ENCODE peak calls at places on chromosomes 6 and 20, in five cellular contexts. R, N, Z, I and E are unnamed samples.

GRCh38 chr6:90490030-90490429 is 96.8 kb downstream of the MAP3K7 start:
- DNase-seq in R (no peak), N (no peak), Z (no peak), I (no peak), E (no peak)

GRCh38 chr6:338815-339262 is 46.6 kb downstream of the DUSP22 start:
- DNase-seq in R (no peak), N (no peak), Z (no peak), I (no peak), E (no peak)

GRCh38 chr20:61253264-61253639 is 1.2 kb downstream of the CDH4 start:
- DNase-seq in R (no peak), N (no peak), Z (no peak), I (no peak), E (no peak)

GRCh38 chr6:13457577-13457976 is 29.8 kb downstream of the GFOD1 start:
- DNase-seq in R (no peak), N (peak; percentile 37), Z (no peak), I (no peak), E (no peak)

GRCh38 chr20:59630526-59630925 is 26.2 kb downstream of the PHACTR3 start:
- DNase-seq in R (no peak), N (no peak), Z (no peak), I (no peak), E (no peak)

GRCh38 chr20:45861157-45862075 is 4.0 kb downstream of the ZSWIM3 start:
- DNase-seq in R (no peak), N (no peak), Z (no peak), I (no peak), E (no peak)

GRCh38 chr6:141677598-141678211 is 455.0 kb upstream of the GJE1 start:
- DNase-seq in R (no peak), N (no peak), Z (no peak), I (no peak), E (no peak)

GRCh38 chr20:1816384-1817381 is 78.5 kb upstream of the SIRPA start:
- DNase-seq in R (no peak), N (no peak), Z (no peak), I (no peak), E (no peak)

GRCh38 chr6:41729624-41730023 is 5.8 kb downstream of the TFEB start:
- DNase-seq in R (no peak), N (no peak), Z (no peak), I (no peak), E (no peak)

GRCh38 chr6:73796881-73797280 is 100.9 kb downstream of the CD109 start:
- DNase-seq in R (no peak), N (no peak), Z (no peak), I (no peak), E (no peak)

GRCh38 chr6:148677594-148678476 is 69.0 kb upstream of the UST start:
- DNase-seq in R (no peak), N (no peak), Z (no peak), I (no peak), E (no peak)

GRCh38 chr6:154228521-154228905 is 128.1 kb downstream of the IPCEF1 start:
- DNase-seq in R (no peak), N (no peak), Z (no peak), I (no peak), E (no peak)

GRCh38 chr6:37518116-37518515 is 18.4 kb upstream of the CCDC167 start:
- DNase-seq in R (no peak), N (no peak), Z (no peak), I (no peak), E (no peak)

GRCh38 chr20:11274137-11274536 is 600.3 kb upstream of the JAG1 start:
- DNase-seq in R (no peak), N (no peak), Z (no peak), I (no peak), E (no peak)

GRCh38 chr6:159695984-159696383 is 2.9 kb upstream of the SOD2 start:
- DNase-seq in R (no peak), N (no peak), Z (no peak), I (no peak), E (no peak)

GRCh38 chr20:48339147-48339985 is 488.4 kb downstream of the PREX1 start:
- DNase-seq in R (no peak), N (no peak), Z (no peak), I (no peak), E (no peak)

GRCh38 chr6:164013480-164014208 is 599.1 kb downstream of the QKI start:
- DNase-seq in R (no peak), N (no peak), Z (no peak), I (no peak), E (no peak)

GRCh38 chr20:1809121-1809520 is 86.1 kb upstream of the SIRPA start:
- DNase-seq in R (no peak), N (no peak), Z (no peak), I (no peak), E (no peak)

GRCh38 chr6:51025082-51025777 is 206.6 kb downstream of the TFAP2B start:
- DNase-seq in R (no peak), N (no peak), Z (no peak), I (no peak), E (no peak)

GRCh38 chr6:45898941-45899682 is 116.5 kb downstream of the CLIC5 start:
- DNase-seq in R (no peak), N (no peak), Z (no peak), I (no peak), E (no peak)

GRCh38 chr6:30329331-30329730 is 2.6 kb downstream of the TRIM39 start:
- DNase-seq in R (no peak), N (peak; percentile 17), Z (no peak), I (no peak), E (no peak)

GRCh38 chr20:24836900-24837299 is 112.2 kb upstream of the CST7 start:
- DNase-seq in R (no peak), N (no peak), Z (no peak), I (no peak), E (no peak)

GRCh38 chr6:165805067-165805525 is 142.1 kb upstream of the PDE10A start:
- DNase-seq in R (no peak), N (no peak), Z (no peak), I (no peak), E (no peak)

GRCh38 chr6:143621876-143622605 is 55.7 kb upstream of the PHACTR2 start:
- DNase-seq in R (no peak), N (no peak), Z (no peak), I (no peak), E (no peak)

GRCh38 chr6:37319856-37320255 is 33.9 kb upstream of the RNF8 start:
- DNase-seq in R (no peak), N (no peak), Z (no peak), I (no peak), E (no peak)

GRCh38 chr6:83220121-83220520 is 27.0 kb downstream of the RWDD2A start:
- DNase-seq in R (no peak), N (no peak), Z (no peak), I (no peak), E (no peak)

GRCh38 chr6:2469428-2469827 is 224.0 kb upstream of the GMDS start:
- DNase-seq in R (no peak), N (no peak), Z (no peak), I (no peak), E (no peak)

GRCh38 chr6:155259202-155259601 is 4.6 kb upstream of the CLDN20 start:
- DNase-seq in R (no peak), N (no peak), Z (no peak), I (no peak), E (no peak)

GRCh38 chr20:49103019-49103418 is 56.9 kb downstream of the CSE1L start:
- DNase-seq in R (no peak), N (no peak), Z (no peak), I (no peak), E (no peak)

GRCh38 chr6:27157461-27158315 is 89.8 kb upstream of the PRSS16 start:
- DNase-seq in R (no peak), N (peak; percentile 56), Z (peak; percentile 88), I (peak; percentile 91), E (peak; percentile 76)

GRCh38 chr6:2744206-2744771 is 6.4 kb downstream of the MYLK4 start:
- DNase-seq in R (no peak), N (peak; percentile 75), Z (no peak), I (no peak), E (no peak)

GRCh38 chr20:6029538-6029937 is 24.3 kb downstream of the LRRN4 start:
- DNase-seq in R (no peak), N (no peak), Z (no peak), I (no peak), E (no peak)